ENCODE peak calls at places on chromosomes 5 and 9, in seven cellular contexts. I is bronchial epithelial cell, P is GM12878, W is IMR-90, B is right lobe of liver, S is sigmoid colon, N is fibroblast of pulmonary artery. C is an unnamed sample.

GRCh38 chr9:86767373-86767772 is 179.9 kb downstream of the GAS1 start:
- DNase-seq in W (no peak), I (no peak), S (no peak), N (peak), B (no peak), P (no peak), C (peak)

GRCh38 chr5:107700486-107700885 is 29.7 kb upstream of the EFNA5 start:
- DNase-seq in W (no peak), P (no peak), N (no peak), B (no peak), I (no peak), S (no peak), C (no peak)

GRCh38 chr9:96171749-96172148 is 130.2 kb downstream of the HSD17B3 start:
- DNase-seq in B (no peak), N (no peak), I (no peak), P (no peak), S (no peak), W (no peak), C (no peak)

GRCh38 chr5:140043508-140043872 is 391 bp upstream of the NRG2 start:
- DNase-seq in W (no peak), P (no peak), N (no peak), S (no peak), I (no peak), B (no peak), C (no peak)

GRCh38 chr9:20981486-20981885 is 50.0 kb downstream of the HACD4 start:
- DNase-seq in P (no peak), S (no peak), W (peak), N (peak), I (no peak), B (no peak), C (peak)

GRCh38 chr5:93151121-93151520 is 429.9 kb downstream of the NR2F1-AS1 start:
- DNase-seq in S (no peak), N (peak), I (peak), W (peak), P (no peak), B (no peak), C (peak)

GRCh38 chr5:168752416-168753190 is 173.4 kb upstream of the PANK3 start:
- DNase-seq in I (no peak), P (no peak), N (no peak), S (no peak), B (no peak), W (no peak), C (no peak)

GRCh38 chr5:32420506-32420905 is 24.0 kb downstream of the ZFR start:
- DNase-seq in I (no peak), S (no peak), N (peak), W (peak), B (no peak), P (no peak), C (peak)

GRCh38 chr5:53167836-53168235 is 58.3 kb upstream of the MOCS2 start:
- DNase-seq in N (peak), W (peak), P (no peak), S (peak), B (peak), I (no peak), C (peak)

GRCh38 chr9:99549441-99549840 is 272.2 kb upstream of the NR4A3 start:
- DNase-seq in P (no peak), W (no peak), S (no peak), N (no peak), B (no peak), I (no peak), C (peak)

GRCh38 chr9:80175286-80175906 is 603.6 kb downstream of the TLE4 start:
- DNase-seq in B (no peak), W (peak), N (peak), S (no peak), I (peak), P (no peak), C (peak)

GRCh38 chr5:135025730-135026644 is 8.0 kb downstream of the PITX1 start:
- DNase-seq in W (no peak), P (no peak), S (no peak), B (no peak), I (no peak), N (no peak), C (no peak)

GRCh38 chr9:131836607-131837315 is 96.9 kb upstream of the RAPGEF1 start:
- DNase-seq in N (no peak), B (no peak), S (no peak), I (no peak), P (no peak), W (no peak), C (no peak)

GRCh38 chr5:177592010-177592834 is at the start of gene TMED9:
- DNase-seq in S (peak), N (peak), W (peak), I (peak), B (peak), P (no peak), C (peak)

GRCh38 chr9:29214162-29214520 is 1640.9 kb upstream of the C9orf72 start:
- DNase-seq in S (no peak), N (peak), P (no peak), B (no peak), W (no peak), I (no peak), C (peak)

GRCh38 chr5:52702877-52703276 is 84.8 kb upstream of the ITGA1 start:
- DNase-seq in W (no peak), B (no peak), I (no peak), P (no peak), N (peak), S (no peak), C (no peak)

GRCh38 chr5:139108056-139108811 is 89.9 kb downstream of the SIL1 start:
- DNase-seq in I (no peak), S (no peak), B (no peak), P (no peak), W (peak), N (peak), C (peak)

GRCh38 chr5:179868541-179868940 is 9.9 kb upstream of the MRNIP start:
- DNase-seq in P (no peak), B (no peak), N (no peak), I (no peak), S (peak), W (no peak), C (no peak)

GRCh38 chr9:92763721-92764380 is 782 bp downstream of the BICD2 start:
- DNase-seq in W (no peak), P (no peak), S (peak), I (no peak), B (no peak), N (no peak), C (no peak)

GRCh38 chr5:122576266-122577016 is 198.4 kb upstream of the SNX2 start:
- DNase-seq in N (peak), S (no peak), P (no peak), I (no peak), B (no peak), W (no peak), C (peak)

GRCh38 chr5:91077623-91078022 is 305.5 kb downstream of the ARRDC3 start:
- DNase-seq in W (no peak), S (no peak), B (no peak), I (peak), P (no peak), N (no peak), C (no peak)

GRCh38 chr9:82903503-82903902 is 159.4 kb downstream of the RASEF start:
- DNase-seq in W (no peak), I (no peak), P (no peak), S (no peak), B (no peak), N (no peak), C (no peak)
- TF ChIP-seq CTCF in W (no peak), I (no peak), P (no peak), S (no peak), B (no peak), N (no peak), C (no peak)

DNA sequence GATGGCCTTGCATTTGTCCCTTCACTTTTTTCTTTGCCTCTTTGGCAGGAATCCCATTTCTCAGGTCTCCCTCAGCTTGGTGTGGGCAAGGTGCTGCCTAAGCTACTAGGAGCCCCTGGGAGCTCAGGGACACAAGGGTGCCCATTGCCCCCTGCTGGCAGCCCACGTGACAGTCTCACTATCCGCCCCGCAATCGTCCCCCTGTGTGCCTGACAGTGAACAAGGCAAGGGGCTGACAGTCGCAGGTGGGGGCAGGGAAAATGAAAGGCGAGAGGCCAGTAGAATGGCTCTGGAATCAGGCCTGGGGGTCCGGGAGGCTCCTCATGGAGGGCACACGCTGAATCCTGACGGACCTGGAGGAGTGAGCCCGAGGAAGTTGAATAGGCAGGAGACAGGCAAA is 2.0 kb upstream of the PCDH12 start:
- DNase-seq in W (no peak), S (no peak), P (no peak), N (no peak), I (no peak), B (no peak), C (no peak)
- TF ChIP-seq CTCF in W (no peak), S (no peak), P (peak), N (peak), I (peak), B (no peak), C (peak)

GRCh38 chr9:97283768-97284167 is 23.7 kb upstream of the CCDC180 start:
- DNase-seq in B (no peak), S (no peak), N (no peak), P (no peak), W (no peak), I (no peak), C (no peak)

GRCh38 chr9:97280755-97281330 is 26.6 kb upstream of the CCDC180 start:
- DNase-seq in N (no peak), I (no peak), P (no peak), W (no peak), B (no peak), S (no peak), C (no peak)

DNA sequence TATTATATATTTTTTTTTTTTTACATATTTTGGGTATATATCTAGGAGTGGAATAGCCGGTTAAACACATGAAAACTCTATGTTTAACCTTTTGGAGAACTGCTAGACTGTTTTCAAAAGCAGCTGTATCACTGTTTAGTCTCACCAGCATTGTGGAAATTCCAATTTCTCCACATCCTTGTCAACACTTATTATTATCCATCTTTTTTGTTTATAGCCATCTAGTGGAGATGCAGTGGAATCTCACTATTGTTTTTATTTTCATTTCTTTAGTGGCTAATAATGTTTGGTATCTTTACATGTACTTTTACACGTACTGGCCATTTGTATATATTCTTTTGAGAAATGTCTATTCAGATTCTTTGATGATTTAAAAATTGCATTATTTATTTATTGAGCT is 22.7 kb upstream of the CCDC180 start:
- DNase-seq in B (no peak), I (no peak), W (no peak), P (no peak), S (no peak), N (no peak), C (no peak)
- TF ChIP-seq CTCF in B (no peak), I (no peak), W (peak), P (no peak), S (no peak), N (no peak), C (no peak)

GRCh38 chr9:89978185-89978584 is 373.4 kb downstream of the GADD45G start:
- DNase-seq in W (peak), I (peak), B (no peak), S (no peak), P (no peak), N (no peak), C (peak)
- TF ChIP-seq CTCF in W (no peak), I (peak), B (peak), S (no peak), P (no peak), N (peak), C (peak)

DNA sequence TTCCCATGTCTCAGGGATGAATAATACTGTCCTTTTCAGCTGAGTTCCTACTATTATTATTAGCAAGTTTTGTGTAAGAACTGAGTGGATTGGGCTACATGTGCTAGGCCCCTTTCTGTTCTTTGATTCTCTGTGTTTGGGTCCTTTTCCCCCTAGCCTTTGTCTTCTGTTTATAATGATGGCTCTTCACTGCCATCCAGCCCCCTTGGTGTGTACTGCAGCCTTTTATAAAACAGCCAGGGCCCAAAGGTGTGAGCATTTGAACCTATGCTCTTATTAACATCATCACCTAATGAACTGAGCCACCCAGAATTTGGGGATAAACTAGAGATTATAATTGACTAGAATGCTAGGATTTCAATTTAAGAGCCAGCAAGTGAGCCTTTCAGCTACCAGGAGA is 52.6 kb downstream of the PLAC8L1 start:
- DNase-seq in N (no peak), W (no peak), B (no peak), I (no peak), S (no peak), P (no peak), C (no peak)
- TF ChIP-seq CTCF in N (peak), W (peak), B (no peak), I (peak), S (no peak), P (peak), C (peak)

GRCh38 chr5:14142856-14143508 is at the start of gene TRIO:
- DNase-seq in W (peak), N (peak), B (peak), P (no peak), S (peak), I (peak), C (peak)

GRCh38 chr5:14143509-14143842 is 334 bp downstream of the TRIO start:
- DNase-seq in B (no peak), S (no peak), I (no peak), W (no peak), N (no peak), P (no peak), C (no peak)

GRCh38 chr5:14145356-14146334 is 2.5 kb downstream of the TRIO start:
- DNase-seq in I (no peak), P (no peak), W (peak), N (peak), B (no peak), S (no peak), C (peak)

GRCh38 chr5:14143843-14144585 is 872 bp downstream of the TRIO start:
- DNase-seq in S (peak), N (no peak), I (no peak), B (peak), P (no peak), W (no peak), C (no peak)

GRCh38 chr5:14144586-14145355 is 1.6 kb downstream of the TRIO start:
- DNase-seq in P (peak), N (peak), B (peak), W (peak), I (peak), S (peak), C (peak)
- TF ChIP-seq CTCF in P (no peak), N (no peak), B (no peak), W (no peak), I (no peak), S (no peak), C (no peak)